ENCODE peak calls at places on chromosomes 7 and 10, in six cellular contexts. W is AG04450; M is activated CD4-positive, alpha-beta T cell treated with anti-CD3 and anti-CD28 coated beads, Interleukin-2, amount 50 U/mL, for 24 hours; U is Peyer's patch; R is IMR-90; G is HCEC 1CT. J is an unnamed sample.

GRCh38 chr7:127802845-127803244 is 150.9 kb downstream of the SND1 start:
- DNase-seq in W (no peak), M (no peak), U (no peak), R (no peak), G (no peak), J (no peak)

GRCh38 chr7:74043523-74043951 is 15.6 kb downstream of the ELN start:
- DNase-seq in W (peak), M (no peak), U (no peak), R (peak), G (no peak), J (peak)

GRCh38 chr7:11341285-11341944 is 367.7 kb downstream of the PHF14 start:
- DNase-seq in W (no peak), M (no peak), U (no peak), R (no peak), G (peak), J (peak)

GRCh38 chr10:18221882-18222281 is 81.7 kb downstream of the CACNB2 start:
- DNase-seq in W (no peak), M (no peak), U (no peak), R (no peak), G (no peak), J (no peak)

GRCh38 chr7:44259547-44260457 is 59.0 kb downstream of the YKT6 start:
- DNase-seq in W (peak), M (no peak), U (no peak), R (peak), G (peak), J (no peak)

GRCh38 chr10:29430101-29430500 is 141.2 kb downstream of the LYZL1 start:
- DNase-seq in W (no peak), M (no peak), U (no peak), R (peak), G (peak), J (no peak)

GRCh38 chr10:50529660-50530059 is 94.1 kb downstream of the SGMS1 start:
- DNase-seq in W (no peak), M (no peak), U (no peak), R (no peak), G (no peak), J (no peak)

GRCh38 chr10:32110790-32111189 is 54.6 kb upstream of the KIF5B start:
- DNase-seq in W (no peak), M (no peak), U (no peak), R (no peak), G (no peak), J (no peak)

GRCh38 chr7:31776616-31777015 is 89.6 kb downstream of the PPP1R17 start:
- DNase-seq in W (no peak), M (no peak), U (no peak), R (peak), G (peak), J (no peak)

GRCh38 chr10:95250856-95251255 is 39.9 kb downstream of the PDLIM1 start:
- DNase-seq in W (no peak), M (no peak), U (no peak), R (no peak), G (no peak), J (no peak)

GRCh38 chr10:11411926-11412545 is 199.4 kb downstream of the USP6NL start:
- DNase-seq in W (no peak), M (no peak), U (no peak), R (no peak), G (no peak), J (no peak)

GRCh38 chr7:142873281-142873784 is 12.2 kb downstream of the TRPV6 start:
- DNase-seq in W (no peak), M (no peak), U (no peak), R (no peak), G (no peak), J (peak)

GRCh38 chr7:15291707-15292106 is 270.1 kb downstream of the AGMO start:
- DNase-seq in W (no peak), M (no peak), U (no peak), R (no peak), G (no peak), J (no peak)

GRCh38 chr10:100803481-100803880 is 58.1 kb downstream of the PAX2 start:
- DNase-seq in W (no peak), M (no peak), U (no peak), R (no peak), G (no peak), J (no peak)

GRCh38 chr7:16062269-16062668 is 359.1 kb downstream of the CRPPA start:
- DNase-seq in W (no peak), M (no peak), U (no peak), R (peak), G (peak), J (no peak)

GRCh38 chr7:16646427-16647081 is 573 bp downstream of the BZW2 start:
- DNase-seq in W (no peak), M (no peak), U (no peak), R (no peak), G (peak), J (peak)

GRCh38 chr10:86367339-86367951 is 850 bp upstream of the GRID1 start:
- DNase-seq in W (no peak), M (no peak), U (no peak), R (no peak), G (no peak), J (peak)

GRCh38 chr10:388661-389045 is 253.4 kb downstream of the ZMYND11 start:
- DNase-seq in W (no peak), M (no peak), U (no peak), R (no peak), G (no peak), J (no peak)

GRCh38 chr10:128064615-128065580 is 61.3 kb downstream of the MKI67 start:
- DNase-seq in W (no peak), M (peak), U (peak), R (peak), G (peak), J (peak)

GRCh38 chr7:134113655-134114054 is 13.5 kb upstream of the LRGUK start:
- DNase-seq in W (no peak), M (no peak), U (no peak), R (no peak), G (no peak), J (no peak)

GRCh38 chr7:157750291-157750690 is 413.5 kb downstream of the DNAJB6 start:
- DNase-seq in W (no peak), M (no peak), U (no peak), R (no peak), G (no peak), J (no peak)

GRCh38 chr7:95758187-95758586 is 14.2 kb upstream of the DYNC1I1 start:
- DNase-seq in W (no peak), M (no peak), U (no peak), R (no peak), G (no peak), J (peak)

GRCh38 chr7:4820968-4821471 is 40.8 kb downstream of the PAPOLB start:
- DNase-seq in W (no peak), M (no peak), U (no peak), R (no peak), G (no peak), J (no peak)

GRCh38 chr7:24052572-24053223 is 231.3 kb upstream of the NPY start:
- DNase-seq in W (peak), M (no peak), U (no peak), R (peak), G (peak), J (no peak)

GRCh38 chr10:8331387-8331786 is 276.9 kb downstream of the GATA3 start:
- DNase-seq in W (no peak), M (no peak), U (no peak), R (no peak), G (no peak), J (no peak)

GRCh38 chr10:110820321-110820814 is 51.4 kb upstream of the PDCD4 start:
- DNase-seq in W (no peak), M (no peak), U (no peak), R (no peak), G (no peak), J (no peak)

GRCh38 chr7:34073676-34074075 is 168.3 kb downstream of the BMPER start:
- DNase-seq in W (no peak), M (no peak), U (no peak), R (no peak), G (no peak), J (no peak)

GRCh38 chr10:111233439-111233838 is 156.6 kb downstream of the ADRA2A start:
- DNase-seq in W (no peak), M (no peak), U (no peak), R (no peak), G (no peak), J (no peak)

GRCh38 chr10:7937315-7937945 is 117.1 kb upstream of the GATA3 start:
- DNase-seq in W (no peak), M (no peak), U (no peak), R (peak), G (no peak), J (no peak)

GRCh38 chr7:92731327-92732063 is 104.9 kb downstream of the CDK6 start:
- DNase-seq in W (no peak), M (peak), U (no peak), R (peak), G (peak), J (no peak)

GRCh38 chr10:72162978-72163377 is 52.8 kb upstream of the ANAPC16 start:
- DNase-seq in W (no peak), M (peak), U (no peak), R (peak), G (peak), J (no peak)

GRCh38 chr7:36366649-36367560 is 22.8 kb upstream of the ANLN start:
- DNase-seq in W (peak), M (peak), U (peak), R (peak), G (peak), J (peak)